ENCODE peak calls at places on chromosomes 6 and 20, in seven cellular contexts. L is left ventricle myocardium inferior, B is cardiac fibroblast, A is AG10803, N is A549, Q is hepatocyte, D is AG04450. F is an unnamed sample.

GRCh38 chr20:59044295-59044694 is 1.7 kb upstream of the PRELID3B start:
- DNase-seq in L (no peak), B (no peak), A (no peak), N (no peak), Q (no peak), D (no peak), F (no peak)

GRCh38 chr20:58743076-58743566 is 50.5 kb downstream of the NPEPL1 start:
- DNase-seq in L (no peak), B (no peak), A (no peak), N (no peak), Q (no peak), D (no peak), F (no peak)

GRCh38 chr6:45727824-45728449 is 287.7 kb downstream of the CLIC5 start:
- DNase-seq in L (no peak), B (no peak), A (no peak), N (no peak), Q (no peak), D (no peak), F (no peak)

GRCh38 chr20:54573838-54574237 is 98.4 kb downstream of the DOK5 start:
- DNase-seq in L (no peak), B (no peak), A (no peak), N (no peak), Q (no peak), D (no peak), F (no peak)

GRCh38 chr20:9999660-10000059 is 35.1 kb upstream of the ANKEF1 start:
- DNase-seq in L (no peak), B (no peak), A (peak), N (peak), Q (no peak), D (no peak), F (no peak)

GRCh38 chr6:39203804-39204495 is 25.3 kb downstream of the KCNK5 start:
- DNase-seq in L (no peak), B (no peak), A (no peak), N (peak), Q (peak), D (no peak), F (no peak)

GRCh38 chr6:138678168-138678567 is 95.4 kb upstream of the CCDC28A start:
- DNase-seq in L (no peak), B (no peak), A (no peak), N (no peak), Q (no peak), D (no peak), F (no peak)

GRCh38 chr6:3231213-3232016 is 4.0 kb upstream of the TUBB2B start:
- DNase-seq in L (peak), B (peak), A (peak), N (peak), Q (peak), D (peak), F (peak)

GRCh38 chr6:81891869-81892268 is 139.4 kb upstream of the TENT5A start:
- DNase-seq in L (no peak), B (no peak), A (no peak), N (no peak), Q (no peak), D (no peak), F (no peak)

GRCh38 chr6:66628917-66629316 is 921.9 kb upstream of the EYS start:
- DNase-seq in L (no peak), B (peak), A (no peak), N (no peak), Q (no peak), D (no peak), F (no peak)

GRCh38 chr6:146295695-146296094 is 247.9 kb upstream of the RAB32 start:
- DNase-seq in L (no peak), B (no peak), A (no peak), N (no peak), Q (no peak), D (no peak), F (no peak)

GRCh38 chr6:83231146-83231545 is 38.0 kb downstream of the RWDD2A start:
- DNase-seq in L (no peak), B (peak), A (peak), N (no peak), Q (no peak), D (peak), F (no peak)

GRCh38 chr6:54238407-54238806 is 69.8 kb upstream of the TINAG start:
- DNase-seq in L (no peak), B (peak), A (peak), N (no peak), Q (peak), D (peak), F (no peak)

GRCh38 chr6:125191916-125192609 is 38.5 kb downstream of the TPD52L1 start:
- DNase-seq in L (peak), B (peak), A (peak), N (peak), Q (peak), D (peak), F (peak)

GRCh38 chr20:45153756-45154155 is 20.9 kb upstream of the PI3 start:
- DNase-seq in L (no peak), B (no peak), A (no peak), N (no peak), Q (no peak), D (no peak), F (no peak)

GRCh38 chr6:24996145-24996836 is 60.5 kb upstream of the RIPOR2 start:
- DNase-seq in L (no peak), B (no peak), A (no peak), N (no peak), Q (no peak), D (no peak), F (no peak)

GRCh38 chr6:51398793-51399192 is 580.1 kb downstream of the TFAP2B start:
- DNase-seq in L (no peak), B (no peak), A (no peak), N (no peak), Q (no peak), D (no peak), F (no peak)

GRCh38 chr6:150915156-150915555 is 49.7 kb downstream of the MTHFD1L start:
- DNase-seq in L (no peak), B (peak), A (no peak), N (no peak), Q (no peak), D (no peak), F (no peak)

GRCh38 chr20:1328680-1329330 is at the start of gene SDCBP2:
- DNase-seq in L (no peak), B (no peak), A (no peak), N (no peak), Q (peak), D (no peak), F (peak)

GRCh38 chr20:48728042-48728837 is 99.6 kb downstream of the PREX1 start:
- DNase-seq in L (no peak), B (no peak), A (no peak), N (no peak), Q (no peak), D (no peak), F (peak)

GRCh38 chr6:137076277-137077068 is 31.7 kb upstream of the IL20RA start:
- DNase-seq in L (peak), B (peak), A (peak), N (peak), Q (peak), D (peak), F (peak)

GRCh38 chr6:4395386-4395785 is 260.0 kb upstream of the ECI2 start:
- DNase-seq in L (no peak), B (no peak), A (no peak), N (no peak), Q (no peak), D (no peak), F (no peak)

GRCh38 chr6:148422085-148422484 is 79.4 kb downstream of the SASH1 start:
- DNase-seq in L (no peak), B (no peak), A (no peak), N (no peak), Q (no peak), D (no peak), F (no peak)

DNA sequence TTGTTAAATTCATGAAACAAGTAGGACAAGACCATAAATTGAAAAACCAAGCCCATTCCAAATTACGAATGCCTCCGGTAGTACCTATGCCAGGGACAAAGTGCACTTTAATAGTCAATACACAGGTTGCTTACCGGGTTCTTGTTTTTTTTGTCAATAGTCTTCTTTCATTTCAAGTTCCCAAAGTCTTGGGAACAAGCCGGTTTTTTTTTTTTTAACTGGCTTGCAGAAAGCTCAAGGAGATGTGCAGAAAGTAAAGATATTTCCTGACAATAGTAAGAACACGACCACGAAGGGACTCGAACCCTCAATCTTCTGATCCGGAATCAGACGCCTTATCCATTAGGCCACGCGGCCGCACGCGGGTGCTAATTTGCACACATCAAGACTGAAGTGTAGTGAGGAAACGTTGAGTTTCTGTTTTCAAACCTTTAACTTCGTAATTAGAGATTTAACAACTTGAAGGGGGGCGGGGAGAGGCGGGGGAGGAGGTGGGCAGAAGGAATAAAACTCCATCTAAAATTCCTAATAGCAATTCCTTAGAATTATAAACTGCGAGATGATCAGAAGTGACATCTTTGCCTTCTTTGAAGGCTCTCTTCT is 181.0 kb downstream of the TRIM27 start:
- DNase-seq in L (no peak), B (peak), A (peak), N (peak), Q (peak), D (no peak), F (peak)
- H3K4me3 ChIP-seq in L (no peak), B (no peak), A (no peak), N (peak), Q (no peak), D (no peak), F (no peak)

DNA sequence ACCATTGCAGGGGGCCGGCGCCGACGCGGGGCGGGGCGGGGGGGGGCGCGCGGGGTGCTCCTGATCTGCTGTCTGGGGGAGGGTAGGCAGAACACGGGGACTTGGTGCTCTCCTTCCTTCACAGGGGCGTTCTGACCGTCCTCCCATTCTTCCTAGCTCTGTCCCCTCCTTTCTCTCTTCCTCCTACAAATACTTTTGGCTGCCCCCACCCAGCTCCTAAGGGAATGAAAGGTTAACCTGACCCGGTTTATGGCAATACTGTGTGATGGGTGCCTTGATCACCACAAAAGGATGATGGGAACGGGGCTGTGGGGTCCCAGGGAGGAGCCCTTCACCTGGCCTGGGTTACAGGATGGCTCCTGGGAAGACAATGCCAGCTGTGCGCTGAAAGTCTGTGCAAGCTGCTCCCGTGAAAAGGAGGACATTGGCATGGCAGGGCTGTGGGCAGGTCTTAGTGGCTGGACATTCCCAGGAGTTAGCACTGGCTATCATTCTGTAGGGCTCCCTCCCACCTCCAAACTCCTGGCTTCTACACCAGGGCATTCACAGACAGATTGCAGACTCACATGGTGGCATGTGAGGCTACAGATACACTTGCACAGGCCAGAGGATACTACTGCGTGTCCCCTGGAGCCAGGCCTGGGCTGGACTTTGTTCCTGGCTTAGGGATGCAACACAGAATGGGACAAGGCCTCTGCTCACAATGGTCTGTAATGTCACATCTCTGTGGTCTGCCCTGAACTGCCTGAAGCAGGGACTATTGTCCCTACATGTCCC is 1.9 kb upstream of the TPD52L2 start:
- DNase-seq in L (no peak), B (no peak), A (no peak), N (no peak), Q (no peak), D (no peak), F (no peak)
- H3K4me3 ChIP-seq in L (peak), B (peak), A (peak), N (peak), Q (no peak), D (peak), F (no peak)

DNA sequence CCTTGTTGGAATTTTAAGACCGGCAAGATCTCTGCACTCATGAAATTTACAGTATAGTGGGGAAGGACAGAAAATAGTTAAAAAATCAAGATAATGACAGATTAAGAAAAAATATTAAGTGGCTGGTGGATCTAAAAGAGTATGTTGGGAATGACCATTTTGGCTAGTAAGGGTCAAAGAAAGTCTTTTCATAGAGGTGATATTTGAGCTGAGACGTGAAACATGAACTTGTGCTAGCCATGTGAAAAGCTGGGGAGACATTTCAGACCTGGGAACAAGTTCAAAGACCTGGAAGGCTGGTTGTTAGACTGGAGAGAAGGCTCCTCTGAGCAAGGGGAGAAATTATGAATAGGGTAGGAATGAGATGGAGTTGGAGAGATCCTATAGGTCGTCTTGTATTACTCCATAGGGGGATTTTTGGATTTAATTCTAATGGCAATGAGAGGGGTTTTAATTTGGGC is 4.7 kb downstream of the BICRAL start:
- DNase-seq in L (no peak), B (no peak), A (no peak), N (no peak), Q (no peak), D (no peak), F (no peak)
- H3K4me3 ChIP-seq in L (peak), B (no peak), A (no peak), N (no peak), Q (no peak), D (no peak), F (no peak)

GRCh38 chr6:107246972-107247615 is 131.8 kb upstream of the BEND3 start:
- DNase-seq in L (no peak), B (peak), A (no peak), N (no peak), Q (peak), D (no peak), F (no peak)

GRCh38 chr6:107248147-107248546 is 132.8 kb upstream of the BEND3 start:
- DNase-seq in L (no peak), B (no peak), A (no peak), N (no peak), Q (no peak), D (no peak), F (no peak)

GRCh38 chr6:107244742-107245470 is 129.6 kb upstream of the BEND3 start:
- DNase-seq in L (no peak), B (no peak), A (no peak), N (no peak), Q (no peak), D (no peak), F (peak)

GRCh38 chr6:107244082-107244741 is 128.9 kb upstream of the BEND3 start:
- DNase-seq in L (no peak), B (no peak), A (peak), N (no peak), Q (no peak), D (no peak), F (no peak)

DNA sequence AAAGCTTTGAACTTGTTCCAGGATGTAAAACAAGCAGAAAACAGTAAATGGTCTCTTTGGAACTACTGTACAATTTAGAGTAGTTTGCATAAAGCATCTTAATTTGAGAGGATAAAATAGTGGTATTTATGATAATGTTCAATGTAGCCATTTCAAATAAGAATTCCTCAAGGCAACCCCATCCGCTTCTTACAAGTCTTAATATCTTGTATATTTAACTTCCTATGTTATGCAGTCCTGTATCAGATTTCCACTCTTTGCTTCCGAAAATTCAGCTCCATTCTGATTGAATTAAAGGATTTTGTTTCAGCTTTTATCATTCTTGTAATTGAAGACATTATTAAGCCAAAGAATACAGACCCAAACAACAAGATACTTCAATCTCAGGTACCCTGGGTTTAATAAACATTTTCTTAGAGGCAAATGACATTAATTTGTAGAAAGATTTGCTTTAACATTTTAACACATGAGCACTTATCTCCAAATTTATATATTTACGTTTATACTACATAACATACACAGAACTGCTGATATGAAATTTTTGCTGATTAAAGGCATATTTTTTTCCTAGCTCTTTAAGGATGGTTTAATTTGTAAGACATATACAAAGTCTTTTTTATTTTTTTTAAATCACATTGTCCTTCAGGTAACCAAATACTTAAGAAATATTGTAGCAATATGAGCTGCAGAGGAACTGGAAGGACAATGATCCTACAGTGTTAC is 131.1 kb upstream of the BEND3 start:
- DNase-seq in L (no peak), B (no peak), A (no peak), N (no peak), Q (no peak), D (no peak), F (no peak)
- H3K4me3 ChIP-seq in L (no peak), B (no peak), A (no peak), N (no peak), Q (no peak), D (no peak), F (no peak)

GRCh38 chr6:111844921-111845320 is 28.3 kb downstream of the FYN start:
- DNase-seq in L (no peak), B (no peak), A (no peak), N (no peak), Q (no peak), D (no peak), F (no peak)

GRCh38 chr6:111845441-111845871 is 27.8 kb downstream of the FYN start:
- DNase-seq in L (no peak), B (peak), A (no peak), N (no peak), Q (peak), D (no peak), F (no peak)

GRCh38 chr6:111843347-111844147 is 29.7 kb downstream of the FYN start:
- DNase-seq in L (no peak), B (no peak), A (no peak), N (no peak), Q (no peak), D (no peak), F (peak)

GRCh38 chr6:111842891-111843290 is 30.4 kb downstream of the FYN start:
- DNase-seq in L (no peak), B (peak), A (no peak), N (no peak), Q (peak), D (no peak), F (no peak)

GRCh38 chr6:111844376-111844775 is 28.9 kb downstream of the FYN start:
- DNase-seq in L (no peak), B (no peak), A (no peak), N (no peak), Q (no peak), D (no peak), F (no peak)
- H3K4me3 ChIP-seq in L (no peak), B (no peak), A (no peak), N (no peak), Q (no peak), D (no peak), F (no peak)

F was measured in testis.